ENCODE peak calls at places on chromosomes 3 and 15, in seven cellular contexts. O is heart right ventricle; X is posterior vena cava; V is mucosa of gallbladder; B is activated effector memory CD4-positive, alpha-beta T cell treated with anti-CD3 and anti-CD28 coated beads, Interleukin-2, amount 50 U/mL, for 16 hours; Y is HCEC 1CT; A is CD8-positive, alpha-beta memory T cell. R is an unnamed sample.

GRCh38 chr15:66287461-66288055 is 5.8 kb upstream of the DIS3L start:
- DNase-seq in V (no peak), X (no peak), B (no peak), O (no peak), Y (peak), A (peak), R (no peak)

GRCh38 chr15:66840615-66841014 is 138.6 kb downstream of the SMAD6 start:
- DNase-seq in A (no peak), V (no peak), X (no peak), B (no peak), O (no peak), Y (no peak), R (no peak)

GRCh38 chr3:64956619-64957018 is 268.8 kb upstream of the ADAMTS9 start:
- DNase-seq in V (no peak), A (no peak), B (no peak), Y (no peak), O (no peak), X (no peak), R (no peak)

GRCh38 chr15:77632760-77633133 is at the start of gene LINGO1:
- DNase-seq in O (peak), A (no peak), X (no peak), Y (no peak), V (no peak), B (no peak), R (no peak)

GRCh38 chr3:44029100-44029499 is 212.6 kb upstream of the TOPAZ1 start:
- DNase-seq in Y (no peak), V (no peak), X (no peak), B (no peak), A (no peak), O (no peak), R (no peak)

GRCh38 chr3:31029756-31030155 is 135.3 kb upstream of the GADL1 start:
- DNase-seq in A (no peak), X (no peak), Y (peak), O (no peak), V (no peak), B (no peak), R (no peak)

GRCh38 chr15:85354432-85354831 is 26.0 kb upstream of the AKAP13 start:
- DNase-seq in B (no peak), O (peak), X (no peak), V (no peak), Y (peak), A (no peak), R (no peak)

GRCh38 chr3:186506846-186507245 is 37.3 kb downstream of the CRYGS start:
- DNase-seq in Y (no peak), X (no peak), A (no peak), V (no peak), O (no peak), B (no peak), R (no peak)

R was measured in T-helper 9 cell.